ENCODE peak calls at places on chromosomes 12 and 14, in seven cellular contexts. M is GM23338, V is COR-L47, Y is AG20443, J is AML-193, Z is AG10803, N is amniotic epithelial cell. B is an unnamed sample.

GRCh38 chr14:50242566-50243288 is 11.3 kb upstream of the SOS2 start:
- DNase-seq in Y (no peak), M (no peak), J (no peak), V (no peak), Z (no peak), N (peak; percentile 38), B (no peak)

GRCh38 chr14:103126873-103127304 is 3.6 kb downstream of the TNFAIP2 start:
- DNase-seq in J (no peak), Z (no peak), V (no peak), M (peak; percentile 91), Y (no peak), N (no peak), B (peak; percentile 92)

GRCh38 chr14:34536951-34537676 is 2.4 kb downstream of the EAPP start:
- DNase-seq in J (no peak), Y (no peak), Z (peak; percentile 65), M (no peak), V (no peak), N (peak; percentile 98), B (no peak)

GRCh38 chr12:16300706-16301105 is 23.2 kb upstream of the SLC15A5 start:
- DNase-seq in M (no peak), V (no peak), Y (peak; percentile 23), J (no peak), N (no peak), Z (peak; percentile 56), B (no peak)

GRCh38 chr14:103314496-103315277 is 19.4 kb upstream of the EIF5 start:
- DNase-seq in M (no peak), J (no peak), Z (no peak), Y (no peak), N (peak; percentile 45), V (no peak), B (no peak)

GRCh38 chr14:23529016-23529740 is 22.4 kb downstream of the ZFHX2 start:
- DNase-seq in V (no peak), J (no peak), M (no peak), Y (no peak), N (no peak), Z (no peak), B (no peak)

GRCh38 chr14:83757896-83758295 is 1772.0 kb upstream of the FLRT2 start:
- DNase-seq in V (no peak), J (no peak), Z (peak; percentile 37), M (no peak), N (peak; percentile 77), Y (no peak), B (no peak)

GRCh38 chr14:64235652-64236640 is 58.2 kb downstream of the ESR2 start:
- DNase-seq in M (no peak), Y (no peak), V (no peak), J (no peak), N (no peak), Z (no peak), B (no peak)

GRCh38 chr14:80959448-80960006 is 4.1 kb downstream of the TSHR start:
- DNase-seq in V (peak; percentile 52), M (no peak), Z (no peak), J (no peak), N (no peak), Y (no peak), B (no peak)

GRCh38 chr12:6697584-6698351 is 2.8 kb downstream of the PIANP start:
- DNase-seq in Y (peak; percentile 82), V (no peak), N (peak; percentile 57), J (peak; percentile 2), M (peak; percentile 85), Z (peak; percentile 62), B (no peak)

GRCh38 chr14:102474934-102475333 is 34.6 kb downstream of the ANKRD9 start:
- DNase-seq in N (no peak), V (no peak), M (no peak), J (no peak), Z (peak; percentile 76), Y (peak; percentile 74), B (peak; percentile 82)

GRCh38 chr14:95679148-95679547 is 7.1 kb upstream of the TCL1B start:
- DNase-seq in Y (no peak), N (no peak), M (no peak), J (no peak), V (peak; percentile 55), Z (no peak), B (no peak)

GRCh38 chr12:47360771-47361388 is 281.1 kb upstream of the AMIGO2 start:
- DNase-seq in M (no peak), Z (no peak), Y (no peak), N (no peak), J (peak; percentile 18), V (no peak), B (no peak)

B was measured in upper lobe of left lung.